ENCODE peak calls at places on chromosomes 2 and 18, in ten cellular contexts. V is spleen, E is A549, X is sigmoid colon, K is NB4, T is fibroblast of mammary gland, C is brain microvascular endothelial cell, A is fibroblast of the aortic adventitia, Q is GM23338, I is GM06990. O is an unnamed sample.

GRCh38 chr2:119259296-119259860 is 35.7 kb downstream of the STEAP3 start:
- DNase-seq in I (no peak), A (peak), K (no peak), V (no peak), X (no peak), C (no peak), T (no peak), Q (peak), E (no peak), O (no peak)

GRCh38 chr2:126425943-126426342 is 230.0 kb upstream of the GYPC start:
- DNase-seq in C (no peak), V (no peak), I (no peak), A (no peak), K (no peak), X (no peak), T (no peak), E (no peak), Q (no peak), O (no peak)

GRCh38 chr2:36329746-36330145 is 25.8 kb upstream of the CRIM1 start:
- DNase-seq in A (peak), E (peak), Q (peak), K (no peak), T (peak), X (no peak), V (no peak), I (no peak), C (peak), O (no peak)

GRCh38 chr2:12046641-12047040 is 300.2 kb downstream of the LPIN1 start:
- DNase-seq in V (no peak), X (no peak), I (no peak), A (peak), Q (peak), C (no peak), E (no peak), T (peak), K (no peak), O (no peak)

GRCh38 chr18:12409466-12409865 is 1.7 kb downstream of the PRELID3A start:
- DNase-seq in T (no peak), K (no peak), A (no peak), E (no peak), C (no peak), Q (no peak), I (no peak), X (no peak), V (peak), O (no peak)

GRCh38 chr2:198127627-198128026 is 323.2 kb downstream of the PLCL1 start:
- DNase-seq in I (peak), X (no peak), K (peak), A (peak), C (peak), Q (peak), V (no peak), E (peak), T (peak), O (peak)

GRCh38 chr18:4544131-4544530 is 89.0 kb upstream of the DLGAP1 start:
- DNase-seq in A (no peak), I (no peak), V (no peak), T (no peak), K (peak), C (no peak), E (peak), Q (no peak), X (no peak), O (no peak)

GRCh38 chr2:127820080-127820668 is 9.2 kb upstream of the WDR33 start:
- DNase-seq in E (peak), K (peak), X (no peak), T (peak), C (peak), A (peak), Q (peak), V (no peak), I (no peak), O (no peak)

GRCh38 chr2:204842731-204843490 is 297.6 kb downstream of the PARD3B start:
- DNase-seq in C (peak), T (peak), Q (no peak), E (peak), X (peak), V (no peak), I (no peak), K (no peak), A (peak), O (no peak)

GRCh38 chr2:9844581-9844980 is 1.3 kb downstream of the TAF1B start:
- DNase-seq in Q (no peak), I (peak), V (no peak), E (no peak), K (peak), A (peak), T (peak), C (no peak), X (no peak), O (peak)

GRCh38 chr18:3062798-3063563 is 50.0 kb upstream of the LPIN2 start:
- DNase-seq in C (no peak), E (peak), V (peak), K (peak), Q (peak), A (peak), I (no peak), T (peak), X (peak), O (peak)

GRCh38 chr2:30796723-30797122 is 10.5 kb downstream of the CAPN13 start:
- DNase-seq in T (no peak), Q (peak), K (no peak), X (no peak), V (no peak), E (no peak), A (peak), I (no peak), C (no peak), O (no peak)

GRCh38 chr2:20052872-20053281 is 1.4 kb upstream of the LAPTM4A start:
- DNase-seq in V (no peak), I (no peak), Q (peak), C (peak), E (peak), X (peak), T (peak), K (no peak), A (peak), O (no peak)

GRCh38 chr2:149903626-149904025 is 316.1 kb upstream of the MMADHC start:
- DNase-seq in A (peak), C (no peak), E (no peak), X (no peak), V (no peak), K (no peak), I (no peak), Q (no peak), T (no peak), O (no peak)

GRCh38 chr2:64721326-64721633 is 67.6 kb upstream of the SERTAD2 start:
- DNase-seq in T (no peak), E (no peak), A (no peak), Q (no peak), V (no peak), K (no peak), I (no peak), X (no peak), C (no peak), O (no peak)

GRCh38 chr18:3982541-3982940 is 472.6 kb downstream of the DLGAP1 start:
- DNase-seq in I (no peak), X (no peak), C (no peak), V (no peak), T (peak), Q (no peak), K (no peak), A (no peak), E (no peak), O (no peak)

GRCh38 chr2:164014068-164014577 is 278.3 kb upstream of the FIGN start:
- DNase-seq in E (no peak), Q (peak), T (peak), A (peak), X (no peak), C (no peak), K (no peak), I (no peak), V (no peak), O (no peak)

GRCh38 chr2:48398285-48399135 is 131.4 kb upstream of the STON1 start:
- DNase-seq in K (no peak), A (no peak), I (no peak), C (no peak), E (peak), X (no peak), V (no peak), T (no peak), Q (peak), O (no peak)

GRCh38 chr2:18149660-18150246 is 271.3 kb downstream of the KCNS3 start:
- DNase-seq in Q (peak), C (no peak), K (peak), T (peak), X (no peak), V (no peak), I (no peak), E (peak), A (peak), O (peak)

GRCh38 chr18:61502472-61502871 is 169.2 kb downstream of the CDH20 start:
- DNase-seq in E (peak), C (peak), X (no peak), A (peak), T (peak), I (no peak), K (peak), Q (peak), V (no peak), O (peak)

GRCh38 chr2:64063924-64064331 is 44.7 kb upstream of the VPS54 start:
- DNase-seq in I (no peak), K (no peak), C (peak), A (peak), X (no peak), Q (peak), V (no peak), E (no peak), T (peak), O (no peak)

GRCh38 chr2:20099780-20100179 is 48.4 kb upstream of the LAPTM4A start:
- DNase-seq in K (no peak), Q (peak), T (no peak), X (no peak), I (no peak), E (no peak), V (no peak), A (no peak), C (no peak), O (no peak)

GRCh38 chr2:175918935-175919334 is 83.1 kb downstream of the LNPK start:
- DNase-seq in Q (no peak), X (no peak), A (no peak), V (no peak), C (no peak), I (no peak), E (no peak), K (no peak), T (no peak), O (no peak)

GRCh38 chr2:157441072-157441454 is 2.8 kb downstream of the CYTIP start:
- DNase-seq in E (no peak), K (no peak), I (peak), A (peak), X (no peak), Q (no peak), V (no peak), C (no peak), T (peak), O (peak)

GRCh38 chr2:151292124-151292523 is 2.7 kb upstream of the NMI start:
- DNase-seq in E (no peak), K (peak), X (no peak), T (no peak), C (no peak), I (no peak), A (no peak), Q (no peak), V (no peak), O (no peak)

GRCh38 chr2:19575618-19576017 is 217.2 kb upstream of the OSR1 start:
- DNase-seq in Q (no peak), C (no peak), E (no peak), V (no peak), T (peak), K (no peak), X (no peak), I (no peak), A (peak), O (no peak)

GRCh38 chr2:205002390-205002789 is 457.1 kb downstream of the PARD3B start:
- DNase-seq in C (no peak), X (no peak), Q (no peak), V (no peak), T (no peak), K (no peak), I (no peak), E (no peak), A (no peak), O (no peak)

GRCh38 chr2:175062787-175063585 is 57.8 kb upstream of the CHN1 start:
- DNase-seq in V (no peak), C (no peak), Q (peak), T (no peak), X (no peak), A (no peak), I (no peak), K (peak), E (peak), O (no peak)

GRCh38 chr2:217469203-217469810 is 533.5 kb downstream of the TNS1 start:
- DNase-seq in X (no peak), K (no peak), E (no peak), V (no peak), I (no peak), C (no peak), A (peak), T (peak), Q (no peak), O (no peak)

GRCh38 chr18:2847341-2848144 is 737 bp downstream of the EMILIN2 start:
- DNase-seq in C (peak), A (peak), I (peak), E (no peak), Q (peak), X (peak), T (peak), K (peak), V (peak), O (no peak)

GRCh38 chr18:635171-635570 is 22.3 kb upstream of the TYMS start:
- DNase-seq in A (no peak), K (no peak), I (no peak), V (no peak), E (no peak), Q (peak), X (no peak), C (no peak), T (no peak), O (no peak)

GRCh38 chr18:24930478-24930877 is 421.5 kb downstream of the ZNF521 start:
- DNase-seq in T (no peak), Q (peak), E (no peak), C (no peak), V (no peak), K (peak), I (no peak), X (no peak), A (no peak), O (no peak)

GRCh38 chr2:30217644-30218361 is 13.5 kb upstream of the LBH start:
- DNase-seq in V (no peak), K (no peak), I (no peak), C (no peak), Q (peak), T (no peak), X (peak), E (no peak), A (no peak), O (no peak)

GRCh38 chr2:47354013-47354816 is 48.7 kb upstream of the MSH2 start:
- DNase-seq in E (peak), X (peak), T (peak), Q (no peak), C (peak), I (no peak), K (peak), V (peak), A (peak), O (no peak)

GRCh38 chr2:192357216-192357615 is 162.5 kb upstream of the TMEFF2 start:
- DNase-seq in K (peak), X (no peak), I (no peak), A (no peak), T (peak), C (no peak), Q (no peak), V (no peak), E (no peak), O (no peak)

GRCh38 chr2:205510345-205510744 is 172.0 kb upstream of the NRP2 start:
- DNase-seq in X (no peak), K (no peak), Q (no peak), T (no peak), I (no peak), E (no peak), V (no peak), C (no peak), A (no peak), O (no peak)

GRCh38 chr2:191231995-191232394 is 13.2 kb upstream of the MYO1B start:
- DNase-seq in V (no peak), T (peak), X (no peak), C (no peak), K (no peak), A (peak), I (no peak), E (no peak), Q (peak), O (no peak)

GRCh38 chr18:55903911-55904310 is 315.9 kb upstream of the TCF4 start:
- DNase-seq in T (no peak), K (no peak), V (no peak), X (no peak), E (no peak), C (no peak), I (no peak), A (no peak), Q (no peak), O (no peak)

DNA sequence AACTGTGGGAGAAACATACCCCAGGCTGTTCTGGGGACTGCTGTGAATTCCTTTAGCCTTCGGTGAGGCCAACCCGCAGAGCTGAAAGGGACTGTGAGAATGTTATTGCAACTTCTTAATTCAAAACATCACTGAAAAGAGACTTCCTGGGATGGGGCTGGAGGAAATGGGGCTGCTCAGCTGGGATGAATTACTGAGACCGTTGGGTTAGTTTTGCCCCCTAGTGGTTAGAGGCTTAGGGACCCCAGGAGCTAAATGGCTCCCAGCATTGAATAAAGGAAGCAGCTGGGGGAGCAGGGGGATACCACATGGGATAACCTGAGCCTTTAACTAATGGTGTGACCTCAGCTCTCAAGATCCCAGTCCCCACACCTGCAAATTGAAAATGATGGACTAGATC is 941.1 kb upstream of the FANCL start:
- DNase-seq in A (no peak), Q (peak), T (peak), E (peak), I (no peak), V (no peak), C (peak), X (no peak), K (peak), O (no peak)
- TF ChIP-seq CTCF in A (no peak), Q (peak), T (peak), E (peak), I (peak), V (no peak), C (peak), X (no peak), K (peak), O (peak)

GRCh38 chr2:182173944-182174622 is 188.4 kb downstream of the PPP1R1C start:
- DNase-seq in A (no peak), T (no peak), K (no peak), V (no peak), C (peak), X (no peak), Q (no peak), I (no peak), E (no peak), O (no peak)
- H3K4me3 ChIP-seq in A (no peak), T (no peak), K (no peak), V (no peak), C (no peak), X (no peak), Q (no peak), I (no peak), E (no peak), O (no peak)

GRCh38 chr18:27605107-27605834 is 420.2 kb upstream of the CHST9 start:
- DNase-seq in I (no peak), X (no peak), T (peak), V (no peak), E (peak), K (peak), A (peak), C (peak), Q (peak), O (no peak)

GRCh38 chr18:27606851-27607250 is 421.7 kb upstream of the CHST9 start:
- DNase-seq in C (no peak), I (no peak), X (no peak), E (no peak), V (no peak), A (no peak), Q (no peak), T (no peak), K (no peak), O (no peak)

GRCh38 chr18:27608174-27608573 is 423.1 kb upstream of the CHST9 start:
- DNase-seq in V (no peak), I (no peak), C (no peak), T (no peak), K (no peak), Q (no peak), E (no peak), A (no peak), X (no peak), O (no peak)

GRCh38 chr18:27609221-27609620 is 424.1 kb upstream of the CHST9 start:
- DNase-seq in K (no peak), A (no peak), C (peak), Q (no peak), V (no peak), I (no peak), E (no peak), X (no peak), T (no peak), O (no peak)

DNA sequence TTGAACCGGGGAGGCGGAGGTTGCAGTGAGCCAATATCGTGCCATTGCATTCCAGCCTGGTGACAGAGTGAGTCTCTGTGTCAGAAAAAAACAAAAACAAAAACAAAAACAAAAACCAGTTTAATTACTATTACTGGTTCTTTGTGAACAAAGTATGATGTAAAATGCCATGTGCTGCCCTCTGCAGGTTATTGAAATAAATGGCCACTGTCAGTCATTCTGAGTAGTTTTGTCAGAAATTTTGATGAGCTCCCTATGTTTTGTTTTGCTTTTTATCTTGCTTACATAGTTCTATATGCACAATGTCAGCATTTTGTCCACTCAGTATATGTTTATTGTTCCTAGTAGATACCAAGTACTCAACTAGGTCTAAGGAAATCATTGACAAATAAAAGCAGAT is 423.6 kb upstream of the CHST9 start:
- DNase-seq in I (no peak), T (peak), E (no peak), A (no peak), X (no peak), Q (peak), C (peak), K (peak), V (no peak), O (no peak)
- TF ChIP-seq CTCF in I (peak), T (peak), E (peak), A (peak), X (no peak), Q (peak), C (peak), K (peak), V (peak), O (peak)

GRCh38 chr2:102664439-102665042 is 45.2 kb downstream of the SLC9A2 start:
- DNase-seq in C (peak), T (peak), A (peak), E (peak), V (no peak), K (peak), I (peak), X (no peak), Q (no peak), O (peak)

GRCh38 chr2:102661846-102662245 is 42.5 kb downstream of the SLC9A2 start:
- DNase-seq in Q (peak), I (no peak), A (no peak), E (no peak), T (no peak), V (no peak), C (no peak), K (no peak), X (no peak), O (no peak)

GRCh38 chr2:102660070-102660469 is 40.7 kb downstream of the SLC9A2 start:
- DNase-seq in T (no peak), K (no peak), V (no peak), X (no peak), I (no peak), A (no peak), Q (no peak), C (no peak), E (peak), O (no peak)

GRCh38 chr2:102660574-102660973 is 41.2 kb downstream of the SLC9A2 start:
- DNase-seq in K (no peak), C (no peak), T (no peak), E (peak), V (no peak), I (no peak), A (no peak), X (no peak), Q (no peak), O (no peak)

DNA sequence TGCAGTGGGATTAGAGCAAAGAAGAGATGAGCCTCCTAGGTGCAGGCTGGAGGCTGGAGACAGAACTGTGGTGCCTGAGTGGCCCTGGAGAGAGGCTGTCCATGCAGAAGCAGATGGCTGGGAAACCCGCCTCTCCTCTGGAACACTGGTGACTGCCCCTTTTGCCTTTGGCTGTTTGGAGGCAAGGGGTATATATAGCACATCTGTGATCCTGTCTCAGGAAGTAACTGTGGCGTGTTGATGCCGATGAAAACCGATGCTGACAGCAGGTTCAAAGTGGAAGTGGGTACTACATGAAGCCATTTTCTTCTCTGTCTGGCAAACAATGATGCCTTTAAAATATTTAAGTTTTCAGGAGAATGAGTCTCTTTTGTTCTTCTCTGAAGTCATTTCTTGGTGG is 43.5 kb downstream of the SLC9A2 start:
- DNase-seq in K (no peak), Q (no peak), C (no peak), I (no peak), V (no peak), X (no peak), E (no peak), A (no peak), T (no peak), O (no peak)
- H3K4me3 ChIP-seq in K (no peak), Q (no peak), C (no peak), I (no peak), V (no peak), X (no peak), E (no peak), A (no peak), T (no peak), O (no peak)

O was measured in GM12864.